ENCODE peak calls at places on chromosomes 7 and 10, in four cellular contexts. D is IMR-90, W is K562, Y is endothelial cell of umbilical vein. Q is an unnamed sample.

GRCh38 chr10:24825551-24825950 is 101.9 kb upstream of the ARHGAP21 start:
- DNase-seq in D (peak; percentile 69), W (no peak), Y (peak; percentile 5), Q (no peak)

GRCh38 chr10:121159670-121160069 is 308.5 kb downstream of the WDR11 start:
- DNase-seq in D (no peak), Y (no peak), W (no peak), Q (peak; percentile 93)

GRCh38 chr10:84938117-84938905 is 609.9 kb downstream of the CCSER2 start:
- DNase-seq in D (no peak), Y (no peak), W (no peak), Q (no peak)

GRCh38 chr7:5403442-5403841 is 20.2 kb downstream of the TNRC18 start:
- DNase-seq in Y (no peak), D (no peak), W (no peak), Q (no peak)

GRCh38 chr10:125231116-125231812 is 70.9 kb upstream of the CTBP2 start:
- DNase-seq in Y (no peak), W (no peak), D (peak; percentile 98), Q (peak; percentile 89)

GRCh38 chr10:34139559-34139958 is 675.5 kb downstream of the PARD3 start:
- DNase-seq in W (no peak), D (peak; percentile 58), Y (no peak), Q (no peak)

GRCh38 chr7:44638611-44639557 is 32.5 kb downstream of the OGDH start:
- DNase-seq in Y (peak; percentile 67), W (peak; percentile 92), D (peak; percentile 75), Q (no peak)

GRCh38 chr10:62230344-62231138 is 38.1 kb downstream of the RTKN2 start:
- DNase-seq in W (no peak), Y (peak; percentile 9), D (peak; percentile 22), Q (no peak)

GRCh38 chr7:41508755-41509154 is 194.1 kb downstream of the INHBA start:
- DNase-seq in Y (peak; percentile 72), D (no peak), W (no peak), Q (no peak)

GRCh38 chr10:12200850-12201249 is 4.9 kb downstream of the CDC123 start:
- DNase-seq in Y (no peak), D (no peak), W (no peak), Q (no peak)

GRCh38 chr7:41700044-41700471 is 2.8 kb downstream of the INHBA start:
- DNase-seq in Y (peak; percentile 59), D (peak; percentile 35), W (no peak), Q (no peak)

GRCh38 chr10:46228076-46229071 is 58.4 kb upstream of the ANTXRL start:
- DNase-seq in D (peak; percentile 70), W (peak; percentile 77), Y (peak; percentile 54), Q (no peak)

GRCh38 chr7:92835851-92836488 is 403 bp downstream of the CDK6 start:
- DNase-seq in W (peak; percentile 77), D (no peak), Y (no peak), Q (no peak)

GRCh38 chr7:32639122-32639521 is 143.8 kb downstream of the AVL9 start:
- DNase-seq in D (no peak), Y (no peak), W (no peak), Q (no peak)

GRCh38 chr7:105890290-105890997 is 14.0 kb upstream of the ATXN7L1 start:
- DNase-seq in Y (no peak), W (no peak), D (peak; percentile 45), Q (no peak)

GRCh38 chr10:132921818-132922807 is 20.3 kb downstream of the CFAP46 start:
- DNase-seq in D (no peak), W (peak; percentile 23), Y (no peak), Q (no peak)

GRCh38 chr10:28880551-28880950 is 203.2 kb downstream of the BAMBI start:
- DNase-seq in Y (no peak), W (no peak), D (no peak), Q (no peak)

GRCh38 chr7:31850066-31850465 is 163.1 kb downstream of the PPP1R17 start:
- DNase-seq in D (peak; percentile 63), Y (no peak), W (no peak), Q (no peak)

GRCh38 chr10:86957471-86958108 is at the start of gene MMRN2:
- DNase-seq in W (no peak), Y (peak; percentile 85), D (no peak), Q (no peak)

GRCh38 chr7:40717242-40717641 is 582.4 kb downstream of the SUGCT start:
- DNase-seq in D (peak; percentile 81), W (no peak), Y (peak; percentile 69), Q (peak; percentile 81)

GRCh38 chr10:71725998-71726672 is 6.6 kb upstream of the C10orf105 start:
- DNase-seq in D (peak; percentile 39), Y (peak; percentile 67), W (peak; percentile 71), Q (no peak)

GRCh38 chr10:35040761-35041501 is 49.2 kb downstream of the CUL2 start:
- DNase-seq in D (peak; percentile 63), Y (peak; percentile 74), W (no peak), Q (no peak)

GRCh38 chr10:119286516-119286915 is 79.1 kb downstream of the GRK5 start:
- DNase-seq in W (no peak), Y (no peak), D (no peak), Q (no peak)

GRCh38 chr10:25226775-25227682 is 52.2 kb downstream of the GPR158 start:
- DNase-seq in W (peak; percentile 8), D (peak; percentile 22), Y (peak; percentile 42), Q (no peak)

GRCh38 chr7:47578581-47579270 is 3.2 kb downstream of the TNS3 start:
- DNase-seq in D (peak; percentile 66), W (no peak), Y (peak; percentile 45), Q (no peak)

GRCh38 chr10:6300106-6300783 is 97.5 kb downstream of the PFKFB3 start:
- DNase-seq in W (no peak), Y (no peak), D (peak; percentile 56), Q (no peak)

GRCh38 chr10:131195116-131195515 is 116.4 kb downstream of the TCERG1L start:
- DNase-seq in W (no peak), D (no peak), Y (no peak), Q (no peak)

GRCh38 chr7:136247211-136247610 is 270.1 kb upstream of the MTPN start:
- DNase-seq in Y (no peak), D (no peak), W (no peak), Q (no peak)

GRCh38 chr10:22722770-22723169 is 8.4 kb upstream of the PIP4K2A start:
- DNase-seq in D (no peak), Y (no peak), W (no peak), Q (no peak)

GRCh38 chr7:84060760-84061261 is 133.8 kb downstream of the SEMA3A start:
- DNase-seq in W (no peak), D (peak; percentile 55), Y (peak; percentile 77), Q (no peak)

GRCh38 chr10:124096494-124096893 is 3.1 kb upstream of the CHST15 start:
- DNase-seq in W (no peak), Y (no peak), D (no peak), Q (no peak)

GRCh38 chr10:48800283-48800675 is 115.6 kb downstream of the WDFY4 start:
- DNase-seq in D (no peak), W (peak; percentile 26), Y (no peak), Q (no peak)
- H3K4me1 ChIP-seq in D (no peaks in the 10 kb centered on the region), W (no peaks in the 10 kb centered on the region), Y (peaks cover 3% of the 10 kb centered on the region), Q (peaks cover 17% of the 10 kb centered on the region)

GRCh38 chr10:8183241-8183704 is 128.8 kb downstream of the GATA3 start:
- DNase-seq in D (no peak), Y (no peak), W (no peak), Q (no peak)
- H3K9me1 ChIP-seq in D (no peaks in the 10 kb centered on the region), Y (no peaks in the 10 kb centered on the region), W (no peaks in the 10 kb centered on the region), Q (no peaks in the 10 kb centered on the region)

GRCh38 chr7:2758673-2759603 is 70.9 kb downstream of the AMZ1 start:
- DNase-seq in Y (no peak), W (no peak), D (no peak), Q (peak; percentile 50)

GRCh38 chr7:2760098-2760889 is 72.3 kb downstream of the AMZ1 start:
- DNase-seq in D (peak; percentile 54), W (peak; percentile 45), Y (peak; percentile 37), Q (no peak)

GRCh38 chr7:2757361-2757903 is 69.4 kb downstream of the AMZ1 start:
- DNase-seq in Y (no peak), W (no peak), D (no peak), Q (peak; percentile 26)

GRCh38 chr7:2759736-2760097 is 71.7 kb downstream of the AMZ1 start:
- DNase-seq in Y (no peak), D (no peak), W (no peak), Q (no peak)

DNA sequence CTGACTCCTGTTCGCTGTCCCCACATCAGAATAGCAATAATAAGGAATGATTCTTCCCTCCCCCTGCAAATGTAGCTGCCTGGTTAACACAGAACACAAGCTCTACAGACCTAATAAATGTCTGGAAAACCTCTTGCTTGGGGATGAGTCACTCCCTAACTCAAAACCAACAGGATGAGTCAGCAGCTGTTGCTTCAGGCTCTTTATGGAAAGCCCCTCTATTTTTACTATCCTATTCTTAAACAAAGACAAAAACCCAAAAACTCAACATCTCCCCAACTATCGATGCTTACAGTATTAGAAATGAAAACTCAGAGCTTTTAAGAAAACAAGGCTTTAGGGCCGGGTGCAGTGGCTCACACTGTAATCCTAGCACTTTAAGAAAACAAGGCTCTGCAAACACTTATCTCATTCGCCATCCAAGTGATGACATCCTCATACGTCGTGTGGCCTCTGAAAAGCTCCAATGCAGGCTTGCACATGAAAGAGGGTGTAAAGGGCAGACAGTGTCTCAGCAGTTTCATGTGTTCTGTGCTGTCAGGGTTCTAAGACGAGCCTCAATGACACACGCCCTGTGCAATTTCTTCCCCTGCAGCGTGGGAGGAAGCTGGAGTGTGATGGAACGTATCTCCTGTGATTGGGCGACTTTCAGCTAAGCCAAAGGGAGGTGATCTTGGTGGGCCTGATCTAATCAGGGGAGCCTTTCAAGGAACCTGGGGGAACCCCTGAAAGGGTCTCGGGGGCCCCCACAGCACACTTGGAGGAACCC is 70.1 kb downstream of the AMZ1 start:
- DNase-seq in W (peak; percentile 73), D (peak; percentile 99), Y (peak; percentile 93), Q (peak; percentile 90)
- H3K27ac ChIP-seq in W (peak overlapping the region; percentile 95), D (peak overlapping the region; percentile 95), Y (peak overlapping the region; percentile 81), Q (peak overlapping the region; percentile 83)

GRCh38 chr10:408223-408622 is 273.0 kb downstream of the ZMYND11 start:
- DNase-seq in Y (no peak), W (no peak), D (no peak), Q (no peak)

GRCh38 chr10:405648-406047 is 270.4 kb downstream of the ZMYND11 start:
- DNase-seq in D (no peak), Y (no peak), W (no peak), Q (no peak)

GRCh38 chr10:404341-404740 is 269.1 kb downstream of the ZMYND11 start:
- DNase-seq in D (peak; percentile 93), Y (no peak), W (no peak), Q (no peak)

GRCh38 chr10:406976-407375 is 271.7 kb downstream of the ZMYND11 start:
- DNase-seq in W (no peak), Y (no peak), D (no peak), Q (no peak)

DNA sequence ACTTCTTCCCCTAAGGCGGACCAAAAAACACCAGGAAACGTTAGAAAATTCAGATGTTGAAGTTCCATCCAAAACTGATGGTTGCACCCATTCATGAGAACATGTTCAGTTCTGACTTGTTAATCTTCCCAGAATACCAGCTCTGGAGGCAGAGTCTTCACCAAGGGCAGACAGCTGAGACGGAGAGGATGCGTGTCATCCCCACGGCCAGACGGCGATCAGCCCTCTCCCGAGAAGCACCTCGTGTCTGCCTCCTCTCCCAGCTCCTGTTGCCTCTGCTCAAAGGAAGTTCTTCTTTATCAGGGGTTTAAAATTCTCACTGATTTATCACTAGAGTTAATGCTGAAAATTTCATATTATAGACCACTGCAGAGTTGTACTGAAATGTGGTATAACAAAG is 269.7 kb downstream of the ZMYND11 start:
- DNase-seq in Y (no peak), W (no peak), D (peak; percentile 53), Q (no peak)
- H3K4me1 ChIP-seq in Y (no peaks in the 10 kb centered on the region), W (no peaks in the 10 kb centered on the region), D (peaks cover 7% of the 10 kb centered on the region), Q (no peaks in the 10 kb centered on the region)

Q was measured in keratinocyte.